ENCODE peak calls at places on chromosomes 16 and 17, in eight cellular contexts. One of them, this sample, is unnamed. For H3K4me1, the result is how much of the 10 kb centered on the place peaks cover.

GRCh38 chr16:83021049-83021448 is 394.3 kb downstream of the CDH13 start:
- DNase-seq in fibroblast of lung: no peak
- DNase-seq in left ventricle myocardium inferior: no peak
- DNase-seq in astrocyte: no peak
- DNase-seq in right lobe of liver: no peak
- DNase-seq in tibial artery: no peak
- DNase-seq in PC-9: no peak
- DNase-seq in BE2C: no peak
- DNase-seq in this sample: no peak

GRCh38 chr17:2701161-2701995 is 10.2 kb downstream of the CLUH start:
- DNase-seq in tibial artery: no peak
- DNase-seq in left ventricle myocardium inferior: peak
- DNase-seq in fibroblast of lung: no peak
- DNase-seq in PC-9: no peak
- DNase-seq in BE2C: no peak
- DNase-seq in astrocyte: no peak
- DNase-seq in right lobe of liver: peak
- DNase-seq in this sample: peak

GRCh38 chr17:76540381-76541300 is 797 bp downstream of the PRCD start:
- DNase-seq in tibial artery: peak
- DNase-seq in astrocyte: peak
- DNase-seq in left ventricle myocardium inferior: peak
- DNase-seq in PC-9: peak
- DNase-seq in fibroblast of lung: peak
- DNase-seq in right lobe of liver: peak
- DNase-seq in BE2C: peak
- DNase-seq in this sample: peak

GRCh38 chr16:86073103-86073625 is 174.2 kb downstream of the IRF8 start:
- DNase-seq in PC-9: no peak
- DNase-seq in fibroblast of lung: no peak
- DNase-seq in tibial artery: no peak
- DNase-seq in left ventricle myocardium inferior: no peak
- DNase-seq in BE2C: no peak
- DNase-seq in astrocyte: no peak
- DNase-seq in right lobe of liver: peak
- DNase-seq in this sample: peak

GRCh38 chr17:41687828-41688640 is 651 bp upstream of the EIF1 start:
- DNase-seq in right lobe of liver: no peak
- DNase-seq in PC-9: peak
- DNase-seq in astrocyte: no peak
- DNase-seq in left ventricle myocardium inferior: peak
- DNase-seq in tibial artery: peak
- DNase-seq in fibroblast of lung: no peak
- DNase-seq in BE2C: peak
- DNase-seq in this sample: no peak

GRCh38 chr17:75875182-75875939 is 3.0 kb downstream of the TRIM47 start:
- DNase-seq in PC-9: no peak
- DNase-seq in tibial artery: peak
- DNase-seq in fibroblast of lung: no peak
- DNase-seq in BE2C: no peak
- DNase-seq in astrocyte: no peak
- DNase-seq in right lobe of liver: no peak
- DNase-seq in left ventricle myocardium inferior: no peak
- DNase-seq in this sample: peak

GRCh38 chr17:9021985-9022552 is 759 bp downstream of the NTN1 start:
- DNase-seq in PC-9: peak
- DNase-seq in astrocyte: peak
- DNase-seq in fibroblast of lung: peak
- DNase-seq in BE2C: no peak
- DNase-seq in tibial artery: no peak
- DNase-seq in right lobe of liver: peak
- DNase-seq in left ventricle myocardium inferior: peak
- DNase-seq in this sample: no peak

GRCh38 chr17:76726231-76726765 is at the start of gene JMJD6:
- DNase-seq in right lobe of liver: peak
- DNase-seq in tibial artery: peak
- DNase-seq in fibroblast of lung: peak
- DNase-seq in left ventricle myocardium inferior: peak
- DNase-seq in BE2C: peak
- DNase-seq in PC-9: peak
- DNase-seq in astrocyte: peak
- DNase-seq in this sample: peak

GRCh38 chr16:75250089-75250808 is 1.2 kb downstream of the BCAR1 start:
- DNase-seq in BE2C: no peak
- DNase-seq in PC-9: peak
- DNase-seq in tibial artery: no peak
- DNase-seq in left ventricle myocardium inferior: peak
- DNase-seq in fibroblast of lung: no peak
- DNase-seq in right lobe of liver: peak
- DNase-seq in astrocyte: no peak
- DNase-seq in this sample: no peak

GRCh38 chr16:75248536-75249380 is 2.7 kb downstream of the BCAR1 start:
- DNase-seq in fibroblast of lung: no peak
- DNase-seq in tibial artery: no peak
- DNase-seq in PC-9: no peak
- DNase-seq in left ventricle myocardium inferior: no peak
- DNase-seq in BE2C: no peak
- DNase-seq in astrocyte: no peak
- DNase-seq in right lobe of liver: no peak
- DNase-seq in this sample: no peak

GRCh38 chr16:75248142-75248535 is 3.3 kb downstream of the BCAR1 start:
- DNase-seq in astrocyte: no peak
- DNase-seq in BE2C: no peak
- DNase-seq in fibroblast of lung: no peak
- DNase-seq in left ventricle myocardium inferior: peak
- DNase-seq in right lobe of liver: no peak
- DNase-seq in PC-9: no peak
- DNase-seq in tibial artery: no peak
- DNase-seq in this sample: no peak

GRCh38 chr16:75250809-75251279 is 580 bp downstream of the BCAR1 start:
- DNase-seq in left ventricle myocardium inferior: peak
- DNase-seq in fibroblast of lung: no peak
- DNase-seq in BE2C: peak
- DNase-seq in PC-9: no peak
- DNase-seq in right lobe of liver: peak
- DNase-seq in tibial artery: no peak
- DNase-seq in astrocyte: no peak
- DNase-seq in this sample: no peak

DNA sequence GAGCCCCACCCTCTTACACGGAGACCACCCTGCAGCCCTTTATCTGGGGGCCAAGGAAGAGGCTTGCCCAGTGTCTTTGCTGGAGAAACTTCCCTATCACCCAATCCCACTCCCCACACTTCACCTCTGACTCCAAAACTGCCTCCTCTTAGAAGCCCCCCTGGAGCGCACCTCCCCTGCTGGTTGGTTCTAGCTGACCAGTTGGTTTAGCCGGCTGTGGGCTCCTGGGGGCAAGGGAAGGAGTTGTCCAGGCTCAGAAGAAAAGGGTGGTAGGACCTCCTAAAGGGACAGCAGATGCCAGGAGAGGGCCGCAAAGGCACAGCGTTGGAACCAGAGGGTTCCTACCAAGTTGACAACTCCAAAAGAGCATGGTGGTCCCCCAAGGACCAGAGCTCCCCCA is 2.0 kb downstream of the BCAR1 start:
- DNase-seq in astrocyte: no peak
- DNase-seq in BE2C: no peak
- DNase-seq in PC-9: no peak
- DNase-seq in fibroblast of lung: no peak
- DNase-seq in left ventricle myocardium inferior: no peak
- DNase-seq in tibial artery: no peak
- DNase-seq in right lobe of liver: no peak
- DNase-seq in this sample: no peak
- H3K4me1 ChIP-seq in astrocyte: half or more
- H3K4me1 ChIP-seq in BE2C: under half
- H3K4me1 ChIP-seq in PC-9: half or more
- H3K4me1 ChIP-seq in fibroblast of lung: half or more
- H3K4me1 ChIP-seq in left ventricle myocardium inferior: half or more
- H3K4me1 ChIP-seq in tibial artery: under half
- H3K4me1 ChIP-seq in right lobe of liver: under half
- H3K4me1 ChIP-seq in this sample: half or more

GRCh38 chr16:87441886-87442580 is 49.9 kb downstream of the MAP1LC3B start:
- DNase-seq in BE2C: no peak
- DNase-seq in right lobe of liver: no peak
- DNase-seq in tibial artery: no peak
- DNase-seq in astrocyte: peak
- DNase-seq in left ventricle myocardium inferior: no peak
- DNase-seq in PC-9: no peak
- DNase-seq in fibroblast of lung: peak
- DNase-seq in this sample: no peak
- H3K4me1 ChIP-seq in BE2C: under half
- H3K4me1 ChIP-seq in right lobe of liver: under half
- H3K4me1 ChIP-seq in tibial artery: under half
- H3K4me1 ChIP-seq in astrocyte: under half
- H3K4me1 ChIP-seq in left ventricle myocardium inferior: under half
- H3K4me1 ChIP-seq in PC-9: under half
- H3K4me1 ChIP-seq in fibroblast of lung: under half
- H3K4me1 ChIP-seq in this sample: under half

DNA sequence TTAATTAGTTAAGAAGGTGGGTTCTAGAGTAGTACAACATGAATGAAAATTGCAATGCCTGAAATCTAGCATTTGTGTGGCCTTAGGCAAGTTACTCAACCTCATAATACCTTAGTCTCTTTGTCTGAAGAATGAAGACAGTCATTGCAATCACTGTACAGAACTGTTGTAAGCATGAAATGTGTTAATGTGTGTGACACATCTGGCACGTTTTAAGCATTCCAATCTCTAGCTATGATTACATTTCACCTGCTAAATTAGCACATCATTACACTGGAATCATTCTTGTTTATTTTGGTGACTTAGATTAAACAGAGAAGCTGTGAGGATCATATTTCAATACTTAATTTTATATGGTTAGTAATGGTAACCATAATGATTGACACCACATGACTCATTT is 629.7 kb upstream of the KIF2B start:
- DNase-seq in PC-9: no peak
- DNase-seq in tibial artery: no peak
- DNase-seq in fibroblast of lung: no peak
- DNase-seq in astrocyte: no peak
- DNase-seq in BE2C: no peak
- DNase-seq in left ventricle myocardium inferior: no peak
- DNase-seq in right lobe of liver: no peak
- DNase-seq in this sample: no peak
- H3K4me1 ChIP-seq in PC-9: under half
- H3K4me1 ChIP-seq in tibial artery: under half
- H3K4me1 ChIP-seq in fibroblast of lung: under half
- H3K4me1 ChIP-seq in astrocyte: under half
- H3K4me1 ChIP-seq in BE2C: under half
- H3K4me1 ChIP-seq in left ventricle myocardium inferior: under half
- H3K4me1 ChIP-seq in right lobe of liver: under half
- H3K4me1 ChIP-seq in this sample: under half

DNA sequence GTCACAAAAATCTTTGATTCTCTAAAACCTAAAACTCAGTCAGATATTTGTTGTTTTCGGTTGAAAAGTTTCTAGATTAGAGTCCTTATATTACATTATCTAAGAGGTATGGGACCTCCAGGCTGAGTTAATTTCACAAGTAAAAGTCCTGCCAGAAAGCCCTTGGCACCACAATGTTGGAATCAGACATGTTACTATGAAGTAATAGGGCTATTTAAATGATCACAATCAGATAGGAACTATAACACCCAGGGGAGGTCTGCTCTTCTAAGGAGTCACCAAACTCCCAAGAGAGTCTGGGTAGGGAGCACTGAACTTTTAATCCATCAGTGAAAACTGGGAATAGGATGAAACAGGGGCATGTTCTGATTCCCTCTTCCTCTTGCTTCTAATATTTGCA is 54.2 kb downstream of the WIPI1 start:
- DNase-seq in fibroblast of lung: no peak
- DNase-seq in left ventricle myocardium inferior: no peak
- DNase-seq in right lobe of liver: no peak
- DNase-seq in astrocyte: no peak
- DNase-seq in tibial artery: no peak
- DNase-seq in BE2C: no peak
- DNase-seq in PC-9: no peak
- DNase-seq in this sample: no peak
- H3K4me1 ChIP-seq in fibroblast of lung: under half
- H3K4me1 ChIP-seq in left ventricle myocardium inferior: under half
- H3K4me1 ChIP-seq in right lobe of liver: under half
- H3K4me1 ChIP-seq in astrocyte: under half
- H3K4me1 ChIP-seq in tibial artery: under half
- H3K4me1 ChIP-seq in BE2C: under half
- H3K4me1 ChIP-seq in PC-9: under half
- H3K4me1 ChIP-seq in this sample: under half

GRCh38 chr16:84509032-84509950 is 4.8 kb upstream of the MEAK7 start:
- DNase-seq in BE2C: no peak
- DNase-seq in astrocyte: no peak
- DNase-seq in fibroblast of lung: no peak
- DNase-seq in PC-9: no peak
- DNase-seq in right lobe of liver: no peak
- DNase-seq in tibial artery: no peak
- DNase-seq in left ventricle myocardium inferior: no peak
- DNase-seq in this sample: no peak
- H3K4me1 ChIP-seq in BE2C: under half
- H3K4me1 ChIP-seq in astrocyte: under half
- H3K4me1 ChIP-seq in fibroblast of lung: under half
- H3K4me1 ChIP-seq in PC-9: under half
- H3K4me1 ChIP-seq in right lobe of liver: under half
- H3K4me1 ChIP-seq in tibial artery: under half
- H3K4me1 ChIP-seq in left ventricle myocardium inferior: under half
- H3K4me1 ChIP-seq in this sample: under half

GRCh38 chr16:30474062-30474452 is 1.5 kb downstream of the ITGAL start:
- DNase-seq in left ventricle myocardium inferior: no peak
- DNase-seq in fibroblast of lung: no peak
- DNase-seq in right lobe of liver: no peak
- DNase-seq in astrocyte: no peak
- DNase-seq in PC-9: no peak
- DNase-seq in tibial artery: no peak
- DNase-seq in BE2C: no peak
- DNase-seq in this sample: no peak
- H3K4me1 ChIP-seq in left ventricle myocardium inferior: under half
- H3K4me1 ChIP-seq in fibroblast of lung: under half
- H3K4me1 ChIP-seq in right lobe of liver: under half
- H3K4me1 ChIP-seq in astrocyte: under half
- H3K4me1 ChIP-seq in PC-9: under half
- H3K4me1 ChIP-seq in tibial artery: under half
- H3K4me1 ChIP-seq in BE2C: under half
- H3K4me1 ChIP-seq in this sample: under half

GRCh38 chr17:29069526-29070041 is 26.6 kb downstream of the PIPOX start:
- DNase-seq in BE2C: no peak
- DNase-seq in tibial artery: no peak
- DNase-seq in fibroblast of lung: no peak
- DNase-seq in PC-9: no peak
- DNase-seq in astrocyte: no peak
- DNase-seq in right lobe of liver: no peak
- DNase-seq in left ventricle myocardium inferior: no peak
- DNase-seq in this sample: no peak

GRCh38 chr17:29070795-29071194 is 27.9 kb downstream of the PIPOX start:
- DNase-seq in left ventricle myocardium inferior: no peak
- DNase-seq in tibial artery: no peak
- DNase-seq in PC-9: no peak
- DNase-seq in fibroblast of lung: no peak
- DNase-seq in right lobe of liver: no peak
- DNase-seq in astrocyte: no peak
- DNase-seq in BE2C: no peak
- DNase-seq in this sample: no peak

GRCh38 chr17:29068828-29069227 is 25.9 kb downstream of the PIPOX start:
- DNase-seq in tibial artery: no peak
- DNase-seq in left ventricle myocardium inferior: no peak
- DNase-seq in PC-9: no peak
- DNase-seq in astrocyte: no peak
- DNase-seq in fibroblast of lung: no peak
- DNase-seq in right lobe of liver: peak
- DNase-seq in BE2C: no peak
- DNase-seq in this sample: no peak

GRCh38 chr17:29071303-29071702 is 28.4 kb downstream of the PIPOX start:
- DNase-seq in left ventricle myocardium inferior: no peak
- DNase-seq in BE2C: no peak
- DNase-seq in PC-9: no peak
- DNase-seq in right lobe of liver: no peak
- DNase-seq in tibial artery: no peak
- DNase-seq in astrocyte: no peak
- DNase-seq in fibroblast of lung: no peak
- DNase-seq in this sample: no peak

GRCh38 chr17:29070308-29070707 is 27.4 kb downstream of the PIPOX start:
- DNase-seq in fibroblast of lung: no peak
- DNase-seq in BE2C: no peak
- DNase-seq in PC-9: no peak
- DNase-seq in left ventricle myocardium inferior: no peak
- DNase-seq in tibial artery: no peak
- DNase-seq in astrocyte: no peak
- DNase-seq in right lobe of liver: no peak
- DNase-seq in this sample: no peak
- H3K4me1 ChIP-seq in fibroblast of lung: under half
- H3K4me1 ChIP-seq in BE2C: under half
- H3K4me1 ChIP-seq in PC-9: under half
- H3K4me1 ChIP-seq in left ventricle myocardium inferior: under half
- H3K4me1 ChIP-seq in tibial artery: under half
- H3K4me1 ChIP-seq in astrocyte: under half
- H3K4me1 ChIP-seq in right lobe of liver: under half
- H3K4me1 ChIP-seq in this sample: under half